ENCODE peak calls at places on chromosomes 11 and 22, in five cellular contexts. I, C, H, P and Y are unnamed samples.

GRCh38 chr11:69263736-69264052 is 30.3 kb upstream of the MYEOV start:
- DNase-seq in I (no peak), C (no peak), H (no peak), P (no peak), Y (no peak)

GRCh38 chr11:14376920-14377319 is 17.9 kb upstream of the RRAS2 start:
- DNase-seq in I (no peak), C (no peak), H (peak; percentile 5), P (no peak), Y (no peak)

GRCh38 chr22:16845881-16846280 is 20.7 kb upstream of the XKR3 start:
- DNase-seq in I (no peak), C (no peak), H (no peak), P (no peak), Y (no peak)

GRCh38 chr22:24154826-24155225 is 26.5 kb upstream of the SUSD2 start:
- DNase-seq in I (no peak), C (no peak), H (no peak), P (no peak), Y (no peak)

GRCh38 chr11:105111145-105111944 is 28.2 kb downstream of the CARD18 start:
- DNase-seq in I (no peak), C (no peak), H (no peak), P (no peak), Y (no peak)

GRCh38 chr11:8354622-8355417 is 91.1 kb upstream of the LMO1 start:
- DNase-seq in I (no peak), C (no peak), H (peak; percentile 19), P (no peak), Y (no peak)

GRCh38 chr11:14973621-14974020 is 1.5 kb upstream of the CALCA start:
- DNase-seq in I (no peak), C (no peak), H (no peak), P (no peak), Y (no peak)

GRCh38 chr11:18696638-18697225 is 1.8 kb upstream of the TMEM86A start:
- DNase-seq in I (no peak), C (no peak), H (no peak), P (no peak), Y (no peak)

GRCh38 chr22:24133187-24133965 is 47.9 kb upstream of the SUSD2 start:
- DNase-seq in I (no peak), C (no peak), H (peak; percentile 27), P (no peak), Y (no peak)

GRCh38 chr11:55707029-55707428 is 45.0 kb downstream of the OR4C6 start:
- DNase-seq in I (no peak), C (no peak), H (peak; percentile 38), P (no peak), Y (no peak)

GRCh38 chr11:18081551-18081950 is 24.3 kb downstream of the SAAL1 start:
- DNase-seq in I (no peak), C (no peak), H (no peak), P (no peak), Y (no peak)

DNA sequence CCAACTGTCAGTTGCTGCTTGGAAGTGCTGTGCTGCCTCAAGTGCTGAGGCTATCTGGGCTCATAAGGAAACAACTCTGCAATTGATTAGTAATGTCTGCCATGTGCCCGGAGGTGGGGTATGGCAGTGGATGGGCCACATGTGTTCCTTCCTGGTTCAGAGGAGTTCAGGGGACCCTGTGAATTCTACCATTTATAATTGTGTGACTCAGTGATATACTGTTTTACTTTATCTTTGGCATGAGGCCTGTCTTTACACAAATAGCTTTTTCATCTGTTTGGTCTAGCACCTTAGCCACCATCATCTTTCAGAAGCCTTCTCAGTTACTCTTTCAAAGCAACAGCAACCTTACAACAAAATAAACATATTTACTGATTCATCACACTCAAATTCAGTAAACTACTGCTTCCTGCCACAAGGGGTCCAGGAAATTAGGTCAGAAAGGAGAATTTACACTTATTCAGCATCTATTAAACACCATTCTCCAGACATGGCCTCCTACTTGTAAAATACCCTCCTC is 20.9 kb downstream of the DKK3 start:
- DNase-seq in I (no peak), C (peak; percentile 25), H (peak; percentile 66), P (no peak), Y (no peak)
- H3K4me1 ChIP-seq in I (peaks cover 3% of the 10 kb centered on the region), C (peaks cover 3% of the 10 kb centered on the region), H (peaks cover 61% of the 10 kb centered on the region), P (no peaks in the 10 kb centered on the region), Y (peaks cover 50% of the 10 kb centered on the region)

DNA sequence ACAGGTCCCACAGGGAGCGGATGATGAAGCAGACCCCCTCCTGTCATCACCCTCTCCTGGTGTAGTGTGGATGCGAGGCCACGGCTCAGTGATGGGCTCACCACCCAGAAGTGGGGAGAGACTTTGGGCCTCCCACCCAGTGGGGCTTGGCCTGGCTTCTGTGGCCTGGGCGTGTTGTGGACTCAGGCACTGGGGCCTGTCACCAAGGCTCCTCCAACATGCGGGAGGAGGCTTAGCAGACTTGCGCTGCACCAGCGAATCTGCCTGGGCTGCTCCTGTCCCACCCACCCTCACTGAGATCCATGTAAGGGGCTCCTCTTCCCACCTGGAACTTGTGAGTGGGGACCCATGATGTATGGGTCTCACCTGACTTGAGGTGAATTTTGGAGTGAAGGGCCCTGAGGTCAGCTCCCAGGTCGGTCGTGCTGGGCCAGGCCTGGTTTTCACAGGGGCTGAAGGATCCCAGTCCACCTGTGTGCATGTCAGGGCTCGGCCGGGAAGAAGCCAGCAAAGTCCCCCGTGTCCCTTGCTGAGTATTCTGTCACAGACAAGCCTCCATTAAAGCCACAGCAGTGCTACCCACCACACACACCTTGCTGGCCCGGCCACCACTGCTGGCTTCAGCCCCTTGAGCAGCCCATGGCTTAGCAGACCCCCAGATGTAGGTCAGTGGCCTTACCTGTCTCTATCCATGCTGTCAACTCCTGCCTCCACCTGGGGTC is 4.2 kb downstream of the THAP7 start:
- DNase-seq in I (no peak), C (no peak), H (no peak), P (no peak), Y (no peak)
- TF ChIP-seq POLR2A in I (no peak), C (no peak), H (no peak), P (no peak), Y (no peak)

DNA sequence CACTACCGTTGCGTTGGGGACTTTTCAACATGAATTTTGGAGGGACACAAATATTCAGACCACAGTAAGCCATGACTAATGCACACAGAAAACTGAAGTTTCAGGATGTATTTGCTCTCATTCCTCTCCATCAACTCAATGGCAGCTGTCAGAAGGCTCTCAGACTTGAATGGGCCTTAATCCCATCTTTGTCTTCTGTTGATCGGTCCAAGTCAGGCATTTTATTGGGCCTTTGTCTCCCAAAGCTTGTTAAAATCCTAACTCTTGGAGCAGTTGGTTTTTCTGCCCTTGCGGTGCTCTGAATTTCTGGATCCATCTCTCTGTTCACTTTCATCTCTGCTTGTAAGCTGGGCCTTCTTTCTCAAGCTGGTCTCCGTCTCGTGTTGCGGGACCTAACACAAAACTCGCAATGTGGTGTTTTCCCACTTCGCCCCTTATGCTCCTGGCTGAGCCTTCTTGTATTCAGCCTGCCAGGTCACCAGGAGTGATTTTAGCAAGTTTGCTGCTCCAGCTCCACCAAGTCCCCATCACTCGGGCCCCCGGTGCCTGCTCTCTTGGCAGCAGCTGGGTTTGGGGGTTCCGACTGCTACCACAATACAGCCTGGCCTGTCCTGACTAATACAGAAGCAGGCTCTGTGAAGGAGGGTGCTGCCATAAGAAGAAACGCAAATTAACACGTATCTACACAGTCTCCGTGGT is 27.0 kb downstream of the TSPAN32 start:
- DNase-seq in I (no peak), C (no peak), H (no peak), P (no peak), Y (no peak)
- TF ChIP-seq CTCF in I (no peak), C (no peak), H (no peak), P (no peak), Y (no peak)

DNA sequence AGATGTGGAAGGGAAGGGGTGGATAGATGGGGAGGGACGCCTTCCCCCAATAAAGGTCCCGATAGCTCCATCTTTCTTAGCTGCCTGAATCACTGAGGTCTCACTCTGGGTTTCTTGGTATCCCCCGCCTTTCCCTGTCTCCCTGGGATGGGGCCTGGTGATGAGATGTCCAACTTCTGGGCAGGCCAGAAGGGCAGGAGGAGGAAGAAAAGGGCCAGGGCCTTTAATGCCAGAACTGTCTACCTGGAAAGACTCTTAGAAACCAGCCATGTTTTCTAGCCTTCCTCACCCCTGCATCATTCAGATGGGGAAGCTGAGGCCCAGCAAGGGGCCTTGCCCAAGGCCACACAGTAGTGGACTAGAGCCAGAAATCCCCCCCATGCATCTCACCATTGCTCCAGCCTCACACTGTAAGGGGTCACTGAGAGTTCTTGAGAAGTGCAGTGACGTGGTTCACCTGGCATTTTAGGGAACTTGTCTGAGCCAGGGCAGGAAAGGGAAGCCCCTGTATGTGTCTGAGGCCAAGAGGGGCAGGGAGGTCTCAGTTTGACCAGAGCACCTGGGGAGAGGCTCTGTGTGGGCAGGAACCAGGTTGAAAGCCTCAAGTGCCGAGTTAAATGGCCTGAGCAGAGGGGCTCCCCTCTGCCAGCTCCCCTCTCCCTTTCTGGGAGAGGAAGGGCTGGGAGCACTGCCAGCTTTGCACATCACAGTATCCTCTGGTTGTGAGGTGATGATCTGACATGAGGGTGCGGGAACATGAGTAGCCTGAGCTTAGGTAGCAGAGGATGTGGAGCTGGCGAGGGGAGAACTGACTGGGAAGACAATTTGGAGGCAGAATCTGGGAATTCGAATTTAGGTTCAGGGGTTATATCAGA is 14.3 kb downstream of the ARHGEF17 start:
- DNase-seq in I (no peak), C (no peak), H (no peak), P (no peak), Y (no peak)
- H3K4me1 ChIP-seq in I (peaks cover 68% of the 10 kb centered on the region), C (peaks cover 72% of the 10 kb centered on the region), H (peaks cover 9% of the 10 kb centered on the region), P (peaks cover 29% of the 10 kb centered on the region), Y (peaks cover 100% of the 10 kb centered on the region)

GRCh38 chr11:72786305-72787261 is 7.3 kb downstream of the STARD10 start:
- DNase-seq in I (peak; percentile 81), C (peak; percentile 89), H (no peak), P (no peak), Y (no peak)
- TF ChIP-seq POLR2A in I (peak; percentile 69), C (no peak), H (no peak), P (no peak), Y (no peak)

GRCh38 chr11:101390539-101390938 is 193.3 kb downstream of the TRPC6 start:
- DNase-seq in I (no peak), C (no peak), H (peak; percentile 13), P (no peak), Y (no peak)
- TF ChIP-seq CTCF in I (peak; percentile 13), C (no peak), H (peak; percentile 37), P (no peak), Y (no peak)

GRCh38 chr11:67059671-67060070 is 3.0 kb downstream of the RHOD start:
- DNase-seq in I (no peak), C (no peak), H (no peak), P (no peak), Y (no peak)
- H3K4me1 ChIP-seq in I (peaks cover 28% of the 10 kb centered on the region), C (peaks cover 35% of the 10 kb centered on the region), H (peaks cover 55% of the 10 kb centered on the region), P (peaks cover 2% of the 10 kb centered on the region), Y (peaks cover 25% of the 10 kb centered on the region)

GRCh38 chr22:39677967-39678366 is 107.4 kb downstream of the CACNA1I start:
- DNase-seq in I (no peak), C (no peak), H (no peak), P (no peak), Y (no peak)
- TF ChIP-seq POLR2A in I (no peak), C (no peak), H (no peak), P (no peak), Y (no peak)